ENCODE peak calls at places on chromosomes 7 and 10, in nine cellular contexts. A, X, U, O, S, M, J, R and P are unnamed samples.

GRCh38 chr7:125316451-125316850 is 386.8 kb upstream of the POT1 start:
- DNase-seq in S (peak), J (no peak), R (peak), U (peak), X (peak), M (peak), O (peak), A (no peak), P (peak)

GRCh38 chr7:91375378-91375777 is 111.1 kb downstream of the FZD1 start:
- DNase-seq in A (no peak), O (no peak), J (no peak), U (no peak), S (no peak), X (no peak), M (no peak), R (no peak), P (no peak)

GRCh38 chr10:130757271-130757670 is 554.2 kb downstream of the TCERG1L start:
- DNase-seq in R (no peak), S (no peak), A (no peak), O (no peak), U (no peak), J (no peak), X (no peak), M (no peak), P (no peak)

GRCh38 chr7:151759591-151760042 is 117.3 kb downstream of the PRKAG2 start:
- DNase-seq in U (peak), O (peak), A (peak), S (peak), X (peak), M (peak), J (peak), R (peak), P (peak)

GRCh38 chr7:45203459-45203858 is 45.9 kb downstream of the RAMP3 start:
- DNase-seq in J (no peak), U (no peak), A (no peak), X (no peak), O (no peak), R (no peak), M (no peak), S (no peak), P (no peak)

GRCh38 chr10:64573625-64574325 is 1052.6 kb downstream of the REEP3 start:
- DNase-seq in R (no peak), U (peak), S (no peak), M (no peak), A (no peak), O (no peak), X (no peak), J (no peak), P (peak)

GRCh38 chr7:158111556-158111880 is 476.1 kb downstream of the PTPRN2 start:
- DNase-seq in R (no peak), X (no peak), U (no peak), A (no peak), O (no peak), J (no peak), M (no peak), S (peak), P (no peak)

GRCh38 chr7:123797673-123798526 is 47.1 kb upstream of the HYAL4 start:
- DNase-seq in S (peak), A (peak), J (peak), X (peak), O (no peak), R (peak), U (peak), M (peak), P (peak)

GRCh38 chr7:148299335-148299734 is 291.2 kb upstream of the C7orf33 start:
- DNase-seq in X (no peak), A (no peak), S (no peak), O (no peak), R (no peak), J (no peak), U (peak), M (no peak), P (peak)

GRCh38 chr7:140923358-140924006 is 1.2 kb downstream of the BRAF start:
- DNase-seq in O (no peak), A (peak), S (no peak), U (no peak), M (peak), R (peak), X (no peak), J (no peak), P (peak)

GRCh38 chr7:93856319-93856718 is 34.2 kb downstream of the TFPI2 start:
- DNase-seq in R (no peak), A (no peak), U (no peak), S (no peak), J (no peak), O (no peak), M (no peak), X (no peak), P (no peak)

GRCh38 chr7:17099083-17099973 is 199.1 kb upstream of the AHR start:
- DNase-seq in A (peak), U (peak), S (peak), J (peak), X (peak), R (no peak), M (peak), O (no peak), P (peak)

GRCh38 chr10:108905821-108906220 is 1017.5 kb downstream of the XPNPEP1 start:
- DNase-seq in U (no peak), S (no peak), O (no peak), R (no peak), J (no peak), M (no peak), X (no peak), A (no peak), P (no peak)

GRCh38 chr7:45702751-45703150 is 128.6 kb downstream of the ADCY1 start:
- DNase-seq in A (no peak), X (no peak), O (peak), U (no peak), M (no peak), S (no peak), J (no peak), R (no peak), P (no peak)

GRCh38 chr7:41163991-41164390 is 538.9 kb downstream of the INHBA start:
- DNase-seq in S (no peak), A (no peak), X (no peak), J (no peak), M (no peak), O (no peak), U (no peak), R (no peak), P (no peak)

GRCh38 chr7:41633690-41634089 is 69.2 kb downstream of the INHBA start:
- DNase-seq in U (no peak), A (no peak), R (no peak), M (no peak), O (no peak), X (no peak), J (no peak), S (no peak), P (no peak)

GRCh38 chr10:46524471-46525176 is 31.8 kb downstream of the GPRIN2 start:
- DNase-seq in J (peak), U (no peak), R (no peak), X (peak), M (peak), O (no peak), S (peak), A (peak), P (no peak)

GRCh38 chr10:521844-522243 is 167.6 kb downstream of the DIP2C start:
- DNase-seq in O (no peak), R (peak), S (no peak), A (no peak), U (no peak), X (no peak), J (no peak), M (no peak), P (peak)

GRCh38 chr7:158494162-158494586 is 93.4 kb downstream of the PTPRN2 start:
- DNase-seq in M (no peak), U (no peak), J (no peak), X (no peak), S (no peak), R (peak), A (no peak), O (no peak), P (no peak)

GRCh38 chr7:15352807-15353206 is 209.0 kb downstream of the AGMO start:
- DNase-seq in J (no peak), U (no peak), X (no peak), M (no peak), A (no peak), R (no peak), S (no peak), O (no peak), P (no peak)

GRCh38 chr7:24924375-24924774 is 55.6 kb downstream of the OSBPL3 start:
- DNase-seq in A (no peak), S (no peak), X (no peak), R (no peak), J (no peak), U (no peak), O (no peak), M (no peak), P (peak)

GRCh38 chr10:688621-689426 is 644 bp downstream of the DIP2C start:
- DNase-seq in S (no peak), R (no peak), X (no peak), O (no peak), A (peak), U (no peak), M (peak), J (peak), P (peak)

GRCh38 chr10:124142960-124143359 is 49.6 kb upstream of the CHST15 start:
- DNase-seq in S (no peak), U (no peak), X (no peak), R (peak), J (no peak), O (no peak), M (no peak), A (peak), P (no peak)

GRCh38 chr7:73968511-73968910 is 59.5 kb upstream of the ELN start:
- DNase-seq in S (no peak), R (no peak), M (no peak), A (peak), J (no peak), U (no peak), X (no peak), O (no peak), P (no peak)

GRCh38 chr7:17989546-17989945 is 38.1 kb downstream of the PRPS1L1 start:
- DNase-seq in S (no peak), O (no peak), R (no peak), X (no peak), A (peak), M (peak), U (no peak), J (no peak), P (no peak)

GRCh38 chr10:44380829-44381600 is 3.9 kb downstream of the CXCL12 start:
- DNase-seq in S (no peak), A (no peak), R (no peak), M (no peak), J (no peak), O (no peak), X (no peak), U (no peak), P (no peak)

GRCh38 chr10:100807241-100808050 is 62.1 kb downstream of the PAX2 start:
- DNase-seq in O (no peak), J (no peak), A (no peak), M (no peak), U (no peak), X (no peak), S (no peak), R (no peak), P (no peak)

GRCh38 chr7:93578762-93579161 is 4.2 kb upstream of the CALCR start:
- DNase-seq in S (no peak), M (no peak), J (no peak), R (no peak), X (no peak), A (no peak), O (no peak), U (peak), P (peak)

GRCh38 chr10:103492655-103493261 is 747 bp upstream of the NEURL1 start:
- DNase-seq in X (no peak), U (no peak), A (peak), R (no peak), S (no peak), M (no peak), O (no peak), J (no peak), P (no peak)
- H3K4me2 ChIP-seq in X (peak), U (no peak), A (peak), R (peak), S (peak), M (no peak), O (peak), J (peak), P (peak)

DNA sequence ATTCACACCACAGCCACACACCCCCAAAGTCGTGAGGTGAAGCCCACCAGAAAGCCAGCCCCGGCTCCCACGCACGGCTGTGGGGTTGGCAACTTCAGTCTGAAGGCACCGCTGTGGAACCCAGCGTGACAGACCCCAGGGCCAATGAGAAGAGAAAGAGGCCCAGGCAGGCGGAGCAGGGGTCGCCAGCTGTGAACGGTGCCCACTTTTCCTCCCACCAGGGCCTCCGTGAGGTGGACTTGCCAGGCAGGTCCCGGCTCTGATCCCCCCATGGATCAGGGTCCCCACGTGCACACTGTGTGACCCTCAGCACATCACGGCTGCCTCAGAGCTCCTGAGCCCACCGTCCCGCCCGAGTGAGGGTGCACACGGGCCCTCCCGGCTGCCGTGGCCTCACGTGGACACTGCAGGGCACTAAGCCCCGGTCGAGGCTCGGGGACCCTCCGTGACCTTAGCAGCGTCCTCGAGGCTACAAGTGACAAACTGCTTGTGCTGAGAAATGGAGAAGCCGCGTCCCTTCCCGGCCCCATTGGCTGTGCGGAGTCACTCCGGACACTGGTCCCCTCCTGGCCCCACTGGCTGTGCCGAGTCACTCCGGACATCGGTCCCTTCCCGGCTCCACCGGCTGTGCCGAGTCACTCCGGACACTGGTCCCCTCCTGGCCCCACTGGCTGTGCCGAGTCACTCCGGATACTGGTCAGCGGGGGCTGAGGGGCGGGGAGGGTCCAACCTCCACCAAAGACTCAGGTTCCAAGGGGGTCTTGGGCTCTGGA is 72.4 kb upstream of the PDGFA start:
- DNase-seq in M (no peak), S (no peak), O (no peak), X (no peak), R (no peak), J (no peak), A (no peak), U (no peak), P (no peak)
- H3K4me2 ChIP-seq in M (no peak), S (no peak), O (no peak), X (no peak), R (no peak), J (no peak), A (no peak), U (no peak), P (no peak)

GRCh38 chr7:70182516-70182915 is 584.2 kb downstream of the AUTS2 start:
- DNase-seq in U (no peak), R (no peak), S (no peak), X (no peak), M (no peak), A (no peak), J (no peak), O (no peak), P (no peak)
- H3K4me2 ChIP-seq in U (no peak), R (no peak), S (no peak), X (no peak), M (no peak), A (no peak), J (no peak), O (no peak), P (no peak)

DNA sequence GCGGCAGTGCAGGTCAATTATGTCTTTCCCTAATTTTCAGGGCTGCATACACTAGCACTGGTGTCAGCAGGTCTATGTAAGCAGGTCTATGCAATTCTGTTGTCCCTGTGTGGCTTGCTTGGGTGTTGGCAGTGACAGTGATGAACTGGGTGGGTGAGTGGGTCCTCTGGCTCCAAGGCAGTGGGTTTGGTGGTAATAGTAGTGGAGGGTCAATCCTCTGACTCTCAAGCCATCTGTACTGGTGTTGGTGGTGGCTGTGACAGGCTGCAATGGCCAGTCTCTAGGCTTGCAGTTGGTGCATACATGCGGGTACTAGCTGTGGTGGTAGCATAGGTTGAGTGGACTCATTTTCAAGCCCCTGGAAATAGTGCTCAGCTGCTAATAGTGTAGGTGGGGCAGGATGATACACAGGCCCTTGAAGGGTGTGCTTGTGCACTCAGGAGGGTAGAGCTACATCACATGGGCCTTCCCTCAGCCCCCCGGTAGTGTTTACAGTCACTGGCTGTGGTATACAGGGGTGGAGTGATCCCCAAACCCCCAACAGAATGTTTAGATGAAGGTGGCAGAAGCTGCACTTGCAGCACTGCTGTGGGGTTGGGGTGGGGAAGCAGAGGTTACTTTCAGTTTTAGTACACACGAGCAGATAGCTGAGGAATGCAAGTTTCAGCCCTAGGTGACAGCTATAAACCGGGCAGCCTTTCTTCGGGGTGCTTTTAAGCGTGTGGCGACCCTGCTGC is 331.3 kb downstream of the PCDH15 start:
- DNase-seq in O (no peak), S (no peak), X (no peak), J (no peak), M (no peak), U (no peak), R (no peak), A (no peak), P (peak)
- H3K4me2 ChIP-seq in O (no peak), S (peak), X (no peak), J (no peak), M (peak), U (peak), R (no peak), A (no peak), P (peak)

DNA sequence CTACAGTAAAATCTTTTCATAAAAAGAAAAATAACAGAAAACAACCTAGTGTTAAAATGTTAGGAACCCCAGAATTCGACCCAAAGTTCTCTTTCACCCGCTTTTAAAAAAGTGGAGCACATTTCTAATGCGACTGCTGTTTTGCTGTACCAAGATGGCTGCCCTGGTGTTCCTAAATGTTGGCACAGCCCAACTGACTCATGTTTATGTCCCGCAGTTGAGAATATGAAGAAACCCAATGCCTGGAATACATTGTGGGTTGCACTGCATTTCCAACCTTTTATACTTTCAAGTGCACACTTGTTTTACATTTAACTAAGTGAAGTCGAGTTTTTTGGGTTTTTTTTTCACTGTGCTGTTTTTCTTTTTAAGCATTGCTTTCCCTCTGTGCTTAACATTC is 944 bp downstream of the STEAP1B start:
- DNase-seq in O (no peak), J (no peak), R (no peak), S (no peak), M (no peak), X (no peak), A (peak), U (no peak), P (no peak)
- H3K4me2 ChIP-seq in O (no peak), J (no peak), R (peak), S (no peak), M (no peak), X (no peak), A (peak), U (no peak), P (no peak)

GRCh38 chr10:29635711-29636144 is 957 bp upstream of the SVIL start:
- DNase-seq in X (no peak), S (no peak), R (no peak), U (peak), J (no peak), A (no peak), O (peak), M (peak), P (peak)
- H3K4me2 ChIP-seq in X (peak), S (peak), R (no peak), U (peak), J (peak), A (peak), O (no peak), M (peak), P (peak)

GRCh38 chr7:88452648-88453047 is 146.0 kb upstream of the STEAP4 start:
- DNase-seq in X (no peak), S (no peak), O (no peak), A (no peak), R (no peak), J (no peak), U (no peak), M (no peak), P (peak)

GRCh38 chr7:88450874-88451273 is 144.2 kb upstream of the STEAP4 start:
- DNase-seq in M (no peak), X (no peak), S (no peak), U (no peak), O (no peak), R (no peak), J (no peak), A (no peak), P (no peak)

DNA sequence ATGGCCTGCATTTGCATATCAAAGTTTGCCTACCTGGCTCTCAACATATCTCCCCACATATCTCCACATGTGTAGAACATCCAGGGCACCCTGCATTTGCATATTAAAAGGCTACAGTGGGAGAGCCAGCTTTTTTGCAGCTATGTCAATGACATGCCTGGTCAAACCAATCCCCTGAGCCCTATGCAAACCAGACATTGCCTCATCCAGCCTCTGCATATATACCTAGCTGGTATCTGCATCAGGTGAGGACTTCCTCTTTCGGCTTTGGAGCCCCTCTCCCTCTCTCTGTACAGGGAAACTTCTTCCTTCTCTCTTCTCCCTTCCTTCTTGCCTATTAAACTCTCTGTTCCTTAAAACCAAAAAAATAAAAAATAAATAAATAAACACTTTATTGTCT is 142.7 kb upstream of the STEAP4 start:
- DNase-seq in O (no peak), U (no peak), M (no peak), R (no peak), X (no peak), A (no peak), J (no peak), S (no peak), P (no peak)
- H3K4me2 ChIP-seq in O (no peak), U (no peak), M (no peak), R (no peak), X (no peak), A (no peak), J (no peak), S (no peak), P (no peak)

GRCh38 chr7:134532155-134533089 is 5.1 kb downstream of the AKR1B10 start:
- DNase-seq in U (no peak), X (no peak), R (no peak), M (no peak), J (no peak), S (peak), O (no peak), A (no peak), P (no peak)

GRCh38 chr7:134530460-134530859 is 3.1 kb downstream of the AKR1B10 start:
- DNase-seq in X (no peak), U (no peak), S (no peak), O (no peak), R (no peak), A (no peak), M (no peak), J (no peak), P (no peak)

GRCh38 chr7:134533288-134533771 is 6.0 kb downstream of the AKR1B10 start:
- DNase-seq in M (peak), U (no peak), R (no peak), S (peak), J (no peak), O (no peak), X (no peak), A (peak), P (no peak)

GRCh38 chr7:134528749-134529148 is 1.4 kb downstream of the AKR1B10 start:
- DNase-seq in M (no peak), U (no peak), O (no peak), X (no peak), R (no peak), J (no peak), A (no peak), S (no peak), P (no peak)

GRCh38 chr7:134527979-134528371 is 608 bp downstream of the AKR1B10 start:
- DNase-seq in R (no peak), M (peak), A (peak), J (no peak), X (no peak), O (no peak), S (peak), U (peak), P (peak)
- H3K4me2 ChIP-seq in R (no peak), M (no peak), A (no peak), J (peak), X (no peak), O (no peak), S (peak), U (peak), P (peak)